ENCODE peak calls at places on chromosomes 12 and 14, in six cellular contexts. W, F, C, I, J and H are unnamed samples. For H3K27me3 and H3K36me3, the result is how much of the 10 kb centered on the place peaks cover.

GRCh38 chr12:13841358-13841757 is 140.0 kb downstream of the GRIN2B start:
- DNase-seq in W (no peak), F (no peak), C (no peak), I (no peak), J (no peak), H (no peak)

GRCh38 chr12:51714666-51715065 is 123.6 kb downstream of the SCN8A start:
- DNase-seq in W (no peak), F (peak), C (no peak), I (no peak), J (no peak), H (no peak)

GRCh38 chr14:70472253-70473159 is 20.5 kb downstream of the ADAM21 start:
- DNase-seq in W (no peak), F (no peak), C (no peak), I (no peak), J (no peak), H (no peak)

GRCh38 chr12:50132505-50133135 is 20.6 kb downstream of the COX14 start:
- DNase-seq in W (no peak), F (peak), C (no peak), I (no peak), J (no peak), H (no peak)

GRCh38 chr12:49121047-49121696 is 10.0 kb downstream of the TUBA1B start:
- DNase-seq in W (peak), F (peak), C (peak), I (peak), J (peak), H (peak)

GRCh38 chr14:37384870-37385596 is 187.3 kb downstream of the MIPOL1 start:
- DNase-seq in W (no peak), F (no peak), C (no peak), I (peak), J (no peak), H (no peak)

GRCh38 chr14:76329951-76330350 is 46.0 kb upstream of the ESRRB start:
- DNase-seq in W (no peak), F (no peak), C (no peak), I (no peak), J (no peak), H (no peak)

GRCh38 chr12:47881826-47882427 is 22.9 kb downstream of the VDR start:
- DNase-seq in W (peak), F (peak), C (peak), I (no peak), J (no peak), H (no peak)

GRCh38 chr14:63857467-63858030 is 4.7 kb downstream of the SYNE2 start:
- DNase-seq in W (no peak), F (peak), C (no peak), I (no peak), J (no peak), H (peak)

DNA sequence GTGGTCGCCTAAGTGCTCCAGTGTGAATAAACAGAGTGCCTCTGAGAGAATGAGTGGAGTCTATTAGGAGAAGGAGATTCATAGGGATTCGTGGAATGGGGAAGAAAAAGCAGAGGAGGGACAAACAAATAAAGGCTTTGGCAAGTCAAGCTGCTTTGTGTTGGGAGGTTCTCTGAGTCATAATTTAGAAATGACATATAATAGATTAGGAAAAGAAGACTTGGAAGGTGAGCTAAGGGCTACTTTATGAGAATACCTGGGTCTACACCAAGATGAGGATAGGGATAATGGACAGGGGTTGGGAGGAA is 6.4 kb upstream of the NTN4 start:
- DNase-seq in W (no peak), F (peak), C (no peak), I (no peak), J (no peak), H (no peak)
- H3K27me3 ChIP-seq in W (under half), F (under half), C (under half), I (under half), J (under half), H (under half)

GRCh38 chr12:113185180-113186032 is at the start of the genes DDX54 and RITA1:
- DNase-seq in W (peak), F (peak), C (peak), I (peak), J (peak), H (peak)
- H3K36me3 ChIP-seq in W (under half), F (under half), C (under half), I (under half), J (under half), H (under half)

GRCh38 chr14:91872517-91873470 is 5.5 kb upstream of the TC2N start:
- DNase-seq in W (peak), F (peak), C (peak), I (peak), J (no peak), H (no peak)
- H3K4me3 ChIP-seq in W (no peak), F (no peak), C (no peak), I (no peak), J (no peak), H (no peak)

DNA sequence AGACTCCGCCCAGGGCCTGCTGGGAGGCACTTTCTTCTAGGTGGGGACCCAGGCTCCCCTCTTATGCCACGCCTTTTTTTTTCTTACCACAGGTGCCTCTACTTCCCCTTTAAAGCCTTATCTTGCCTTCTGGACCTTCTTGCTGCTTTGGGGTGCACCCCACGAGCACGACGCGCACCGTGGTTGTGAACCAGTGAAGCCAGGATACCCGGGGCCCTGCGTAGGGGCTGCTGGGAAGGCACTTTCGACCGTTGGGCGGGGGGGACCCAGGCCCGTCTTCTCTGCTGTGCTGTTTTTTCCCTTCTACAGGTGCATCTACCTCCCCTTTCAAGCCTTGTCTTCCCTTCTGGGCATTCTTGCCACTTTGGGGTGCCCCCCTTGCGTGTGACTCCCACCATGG is 305.4 kb downstream of the ALG10 start:
- DNase-seq in W (no peak), F (no peak), C (no peak), I (no peak), J (no peak), H (no peak)
- H3K27me3 ChIP-seq in W (under half), F (under half), C (under half), I (under half), J (under half), H (under half)

GRCh38 chr14:24181251-24182077 is 7.2 kb downstream of the IPO4 start:
- DNase-seq in W (no peak), F (no peak), C (no peak), I (no peak), J (no peak), H (no peak)
- H3K36me3 ChIP-seq in W (under half), F (under half), C (under half), I (under half), J (half or more), H (half or more)

DNA sequence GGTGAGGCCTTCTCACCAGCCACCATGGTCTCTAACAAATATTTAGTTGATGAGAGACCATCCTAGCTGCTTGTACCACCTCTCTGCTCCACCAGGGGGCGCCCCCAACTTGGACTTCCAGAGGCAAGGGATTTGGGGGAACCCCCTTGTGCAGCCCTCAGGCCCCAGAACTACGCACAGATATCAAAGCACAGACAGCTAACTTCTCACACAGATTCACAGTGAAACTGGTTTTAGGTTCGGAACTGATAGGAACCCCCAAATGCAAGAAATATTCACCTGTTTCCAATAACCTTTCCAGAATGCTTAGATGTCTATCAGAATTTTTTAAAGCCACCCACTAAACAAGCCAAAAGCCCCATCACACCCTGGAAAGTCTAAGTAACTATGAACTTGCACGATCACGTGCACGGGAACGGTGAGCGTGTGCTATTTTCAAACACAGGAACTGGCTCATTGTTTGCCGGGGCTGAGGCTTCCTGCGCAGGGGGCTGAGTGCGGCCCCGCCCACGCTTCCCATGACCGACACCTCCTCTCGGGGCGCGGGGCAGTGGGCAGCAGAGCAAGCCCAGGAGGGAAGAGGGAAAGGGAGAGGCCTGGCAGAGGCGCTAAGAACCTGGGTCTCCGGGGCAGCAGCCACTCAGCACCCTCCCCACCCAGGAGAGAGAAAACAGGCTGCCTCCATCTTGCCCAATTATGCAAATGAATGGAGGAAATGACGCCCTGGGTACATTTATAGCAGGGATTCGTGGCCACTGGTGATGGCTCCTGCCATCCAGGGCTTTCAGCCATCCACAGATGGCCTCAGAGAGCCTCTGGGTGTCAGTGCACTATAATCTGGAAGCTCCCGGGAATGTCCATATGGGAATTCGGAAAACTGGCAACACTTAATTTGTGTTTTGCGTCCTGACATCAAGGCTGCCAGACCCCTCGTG is 79.4 kb upstream of the GPR68 start:
- DNase-seq in W (peak), F (peak), C (peak), I (peak), J (peak), H (peak)
- H3K4me3 ChIP-seq in W (peak), F (no peak), C (peak), I (no peak), J (no peak), H (no peak)